ENCODE peak calls at places on chromosomes 3 and 15, in four cellular contexts. One of them, this sample, is unnamed.

GRCh38 chr3:152870027-152870426 is 35.1 kb downstream of the P2RY1 start:
- DNase-seq in H1: no peak
- DNase-seq in K562: no peak
- DNase-seq in uterus: no peak
- DNase-seq in this sample: no peak

GRCh38 chr3:150737874-150738679 is 24.9 kb downstream of the SIAH2 start:
- DNase-seq in H1: no peak
- DNase-seq in K562: peak
- DNase-seq in uterus: no peak
- DNase-seq in this sample: peak

GRCh38 chr15:101420232-101420631 is 69.3 kb downstream of the PCSK6 start:
- DNase-seq in H1: no peak
- DNase-seq in K562: no peak
- DNase-seq in uterus: no peak
- DNase-seq in this sample: no peak

GRCh38 chr3:193780371-193780770 is 187.4 kb downstream of the OPA1 start:
- DNase-seq in H1: no peak
- DNase-seq in K562: no peak
- DNase-seq in uterus: no peak
- DNase-seq in this sample: no peak

GRCh38 chr3:76410762-76411281 is 625.5 kb upstream of the ZNF717 start:
- DNase-seq in H1: no peak
- DNase-seq in K562: no peak
- DNase-seq in uterus: no peak
- DNase-seq in this sample: no peak

GRCh38 chr3:29612536-29612935 is 331.7 kb downstream of the RBMS3 start:
- DNase-seq in H1: no peak
- DNase-seq in K562: no peak
- DNase-seq in uterus: no peak
- DNase-seq in this sample: no peak

GRCh38 chr15:48963524-48964113 is at the start of gene SHC4:
- DNase-seq in H1: no peak
- DNase-seq in K562: peak
- DNase-seq in uterus: peak
- DNase-seq in this sample: peak

GRCh38 chr3:16066975-16067374 is 107.5 kb upstream of the GALNT15 start:
- DNase-seq in H1: no peak
- DNase-seq in K562: no peak
- DNase-seq in uterus: no peak
- DNase-seq in this sample: no peak

GRCh38 chr3:41101231-41101630 is 98.1 kb upstream of the CTNNB1 start:
- DNase-seq in H1: no peak
- DNase-seq in K562: no peak
- DNase-seq in uterus: no peak
- DNase-seq in this sample: no peak

GRCh38 chr15:28191832-28192231 is 92.7 kb upstream of the OCA2 start:
- DNase-seq in H1: no peak
- DNase-seq in K562: no peak
- DNase-seq in uterus: peak
- DNase-seq in this sample: no peak

GRCh38 chr15:63509933-63510547 is 5.6 kb downstream of the USP3 start:
- DNase-seq in H1: no peak
- DNase-seq in K562: no peak
- DNase-seq in uterus: no peak
- DNase-seq in this sample: no peak

GRCh38 chr3:157958471-157958870 is 147.7 kb downstream of the SHOX2 start:
- DNase-seq in H1: no peak
- DNase-seq in K562: no peak
- DNase-seq in uterus: no peak
- DNase-seq in this sample: no peak

GRCh38 chr3:171192176-171192854 is 165.8 kb upstream of the SLC2A2 start:
- DNase-seq in H1: no peak
- DNase-seq in K562: peak
- DNase-seq in uterus: no peak
- DNase-seq in this sample: peak

GRCh38 chr3:14772533-14773138 is 46.1 kb upstream of the FGD5 start:
- DNase-seq in H1: no peak
- DNase-seq in K562: no peak
- DNase-seq in uterus: no peak
- DNase-seq in this sample: no peak

GRCh38 chr15:37682304-37682703 is 252.1 kb upstream of the TMCO5A start:
- DNase-seq in H1: no peak
- DNase-seq in K562: no peak
- DNase-seq in uterus: no peak
- DNase-seq in this sample: no peak

GRCh38 chr3:13016083-13016725 is 57.0 kb downstream of the IQSEC1 start:
- DNase-seq in H1: no peak
- DNase-seq in K562: peak
- DNase-seq in uterus: no peak
- DNase-seq in this sample: no peak

GRCh38 chr15:62060896-62061280 is 641 bp upstream of the VPS13C start:
- DNase-seq in H1: no peak
- DNase-seq in K562: no peak
- DNase-seq in uterus: no peak
- DNase-seq in this sample: no peak

GRCh38 chr3:135260025-135260424 is 465.0 kb downstream of the EPHB1 start:
- DNase-seq in H1: no peak
- DNase-seq in K562: no peak
- DNase-seq in uterus: no peak
- DNase-seq in this sample: no peak

GRCh38 chr15:62275818-62276217 is 110.7 kb upstream of the C2CD4B start:
- DNase-seq in H1: no peak
- DNase-seq in K562: no peak
- DNase-seq in uterus: no peak
- DNase-seq in this sample: no peak

GRCh38 chr3:134378384-134378783 is 4.1 kb upstream of the AMOTL2 start:
- DNase-seq in H1: peak
- DNase-seq in K562: peak
- DNase-seq in uterus: no peak
- DNase-seq in this sample: no peak

GRCh38 chr3:72447059-72447946 is 400.9 kb downstream of the SHQ1 start:
- DNase-seq in H1: peak
- DNase-seq in K562: peak
- DNase-seq in uterus: peak
- DNase-seq in this sample: peak

GRCh38 chr3:170078620-170079281 is 41.0 kb downstream of the GPR160 start:
- DNase-seq in H1: no peak
- DNase-seq in K562: no peak
- DNase-seq in uterus: no peak
- DNase-seq in this sample: no peak

GRCh38 chr3:152348436-152349177 is 79.9 kb downstream of the MBNL1 start:
- DNase-seq in H1: no peak
- DNase-seq in K562: no peak
- DNase-seq in uterus: no peak
- DNase-seq in this sample: no peak

GRCh38 chr3:128725932-128726690 is at the start of gene RAB7A:
- DNase-seq in H1: peak
- DNase-seq in K562: peak
- DNase-seq in uterus: peak
- DNase-seq in this sample: peak
- TF ChIP-seq POLR2A in H1: peak
- TF ChIP-seq POLR2A in K562: peak
- TF ChIP-seq POLR2A in uterus: peak
- TF ChIP-seq POLR2A in this sample: peak

GRCh38 chr3:57600195-57600594 is 3.1 kb upstream of the ARF4 start:
- DNase-seq in H1: no peak
- DNase-seq in K562: no peak
- DNase-seq in uterus: no peak
- DNase-seq in this sample: no peak
- TF ChIP-seq POLR2A in H1: no peak
- TF ChIP-seq POLR2A in K562: no peak
- TF ChIP-seq POLR2A in uterus: no peak
- TF ChIP-seq POLR2A in this sample: no peak

DNA sequence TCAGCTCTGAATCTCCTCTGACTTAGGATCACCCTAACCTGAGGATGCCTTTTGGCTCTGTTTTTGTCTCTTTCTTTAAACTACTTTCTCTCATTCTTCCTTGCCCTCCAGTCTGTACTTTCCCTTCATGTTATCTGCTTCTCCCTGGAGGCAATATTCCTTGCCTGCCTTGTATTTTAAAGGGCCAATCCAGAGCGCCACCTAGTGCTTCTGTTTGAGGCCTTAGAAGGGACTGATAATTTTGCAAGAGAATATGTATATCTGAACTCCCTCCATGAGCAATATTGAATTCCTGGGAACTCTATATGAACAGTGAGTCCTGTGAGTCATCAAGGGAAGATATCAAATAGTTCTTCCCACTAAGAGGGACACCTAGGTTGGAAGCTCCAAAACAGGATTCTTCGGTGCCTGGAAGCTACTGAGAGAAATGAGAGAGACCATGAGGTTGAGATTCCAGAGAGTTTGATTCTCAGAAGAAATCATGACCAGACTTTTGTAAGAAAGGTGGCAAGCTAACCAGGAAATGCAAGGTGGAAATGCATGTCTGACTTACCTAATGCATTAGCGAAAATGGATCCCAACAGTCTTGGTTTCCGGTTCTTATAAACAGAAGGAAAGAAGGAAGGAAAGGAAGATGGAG is 203.8 kb upstream of the CD96 start:
- DNase-seq in H1: peak
- DNase-seq in K562: no peak
- DNase-seq in uterus: no peak
- DNase-seq in this sample: peak
- TF ChIP-seq POLR2A in H1: no peak
- TF ChIP-seq POLR2A in K562: no peak
- TF ChIP-seq POLR2A in uterus: no peak
- TF ChIP-seq POLR2A in this sample: no peak

GRCh38 chr3:172562881-172563835 is 39.9 kb upstream of the TNFSF10 start:
- DNase-seq in H1: no peak
- DNase-seq in K562: no peak
- DNase-seq in uterus: no peak
- DNase-seq in this sample: peak
- TF ChIP-seq POLR2A in H1: no peak
- TF ChIP-seq POLR2A in K562: no peak
- TF ChIP-seq POLR2A in uterus: peak
- TF ChIP-seq POLR2A in this sample: no peak

GRCh38 chr3:126524429-126524988 is 554 bp downstream of the CHST13 start:
- DNase-seq in H1: no peak
- DNase-seq in K562: peak
- DNase-seq in uterus: no peak
- DNase-seq in this sample: no peak
- TF ChIP-seq POLR2A in H1: no peak
- TF ChIP-seq POLR2A in K562: no peak
- TF ChIP-seq POLR2A in uterus: no peak
- TF ChIP-seq POLR2A in this sample: no peak

DNA sequence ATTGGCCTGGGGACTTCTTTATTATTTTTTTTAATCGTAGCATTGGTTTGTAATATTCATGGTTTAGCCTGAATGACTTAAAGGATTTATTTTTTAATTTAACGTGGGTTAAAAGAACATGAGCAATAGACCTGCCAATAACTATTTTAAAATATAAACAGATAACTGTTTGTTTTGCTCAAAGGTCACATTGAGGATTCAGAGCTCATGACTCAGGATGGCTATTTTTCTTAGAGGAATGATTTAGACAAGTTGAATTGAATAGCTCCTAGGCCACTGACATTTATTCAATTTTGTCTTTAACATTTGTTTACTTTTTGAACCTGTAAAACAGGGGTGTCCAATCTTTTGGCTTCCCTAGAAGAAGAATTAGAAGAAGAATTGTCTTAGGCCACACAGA is 68.5 kb downstream of the ITPR1 start:
- DNase-seq in H1: no peak
- DNase-seq in K562: no peak
- DNase-seq in uterus: no peak
- DNase-seq in this sample: no peak
- TF ChIP-seq POLR2A in H1: no peak
- TF ChIP-seq POLR2A in K562: no peak
- TF ChIP-seq POLR2A in uterus: no peak
- TF ChIP-seq POLR2A in this sample: no peak

GRCh38 chr3:141386611-141387110 is 18.4 kb downstream of the ZBTB38 start:
- DNase-seq in H1: no peak
- DNase-seq in K562: no peak
- DNase-seq in uterus: no peak
- DNase-seq in this sample: no peak
- TF ChIP-seq POLR2A in H1: no peak
- TF ChIP-seq POLR2A in K562: no peak
- TF ChIP-seq POLR2A in uterus: no peak
- TF ChIP-seq POLR2A in this sample: no peak